ENCODE peak calls at places on chromosomes 13 and 19, in four cellular contexts. L is CD8-positive, alpha-beta T cell; U is tibial nerve; N is activated CD8-positive, alpha-beta T cell treated with anti-CD3 and anti-CD28 coated beads, Interleukin-2, amount 10 ng/mL, durations not matched to agents 7 days and 5 days. Q is an unnamed sample.

GRCh38 chr13:27135023-27135422 is 36.6 kb downstream of the USP12 start:
- DNase-seq in N (no peak), U (no peak), L (no peak), Q (no peak)

GRCh38 chr13:113110048-113110851 is 4.7 kb downstream of the F7 start:
- DNase-seq in U (no peak), L (no peak), N (no peak), Q (no peak)

GRCh38 chr19:13068064-13068807 is 34.4 kb downstream of the LYL1 start:
- DNase-seq in U (no peak), L (no peak), N (no peak), Q (no peak)

GRCh38 chr13:27624071-27624470 is 2.4 kb downstream of the POLR1D start:
- DNase-seq in L (no peak), N (no peak), U (no peak), Q (no peak)

GRCh38 chr19:16233081-16233776 is 35.5 kb downstream of the AP1M1 start:
- DNase-seq in U (no peak), N (no peak), L (no peak), Q (no peak)

GRCh38 chr13:109309625-109310363 is 476.6 kb downstream of the IRS2 start:
- DNase-seq in N (no peak), L (no peak), U (no peak), Q (no peak)

GRCh38 chr19:51094696-51095279 is 12.1 kb upstream of the KLK14 start:
- DNase-seq in L (no peak), N (peak; percentile 56), U (no peak), Q (no peak)

GRCh38 chr19:49921871-49922755 is 6.9 kb upstream of the ATF5 start:
- DNase-seq in L (no peak), N (no peak), U (no peak), Q (no peak)

GRCh38 chr19:7074705-7075282 is 5.3 kb downstream of the ZNF557 start:
- DNase-seq in L (no peak), N (no peak), U (no peak), Q (no peak)

GRCh38 chr13:66348745-66349720 is 881.1 kb downstream of the PCDH9 start:
- DNase-seq in U (no peak), L (no peak), N (no peak), Q (no peak)